ENCODE peak calls at places on chromosomes 13 and 19, in six cellular contexts. T, I, V, Q, O and M are unnamed samples.

GRCh38 chr13:23996456-23996855 is 99.2 kb upstream of the C1QTNF9B start:
- DNase-seq in T (no peak), I (no peak), V (no peak), Q (no peak), O (no peak), M (no peak)

GRCh38 chr13:33739254-33739653 is 78.7 kb upstream of the RFC3 start:
- DNase-seq in T (no peak), I (no peak), V (no peak), Q (no peak), O (no peak), M (no peak)

GRCh38 chr13:42991892-42992584 is at the start of gene EPSTI1:
- DNase-seq in T (peak; percentile 39), I (no peak), V (no peak), Q (peak; percentile 75), O (peak; percentile 53), M (peak; percentile 81)

GRCh38 chr19:32543107-32543900 is 37.7 kb upstream of the PDCD5 start:
- DNase-seq in T (no peak), I (no peak), V (no peak), Q (no peak), O (no peak), M (peak; percentile 68)

GRCh38 chr19:17541184-17541759 is 14.2 kb upstream of the COLGALT1 start:
- DNase-seq in T (no peak), I (no peak), V (no peak), Q (no peak), O (no peak), M (no peak)

GRCh38 chr19:39342647-39343305 is 555 bp downstream of the SAMD4B start:
- DNase-seq in T (no peak), I (no peak), V (no peak), Q (no peak), O (peak; percentile 27), M (no peak)

GRCh38 chr19:6220385-6221191 is 59.2 kb downstream of the MLLT1 start:
- DNase-seq in T (no peak), I (no peak), V (no peak), Q (no peak), O (peak; percentile 31), M (no peak)

GRCh38 chr13:48532473-48533206 is at the start of gene RCBTB2:
- DNase-seq in T (peak; percentile 99), I (peak; percentile 81), V (peak; percentile 84), Q (peak; percentile 98), O (peak; percentile 99), M (peak; percentile 91)

GRCh38 chr19:55460670-55461258 is 678 bp downstream of the ISOC2 start:
- DNase-seq in T (peak; percentile 87), I (no peak), V (no peak), Q (no peak), O (peak; percentile 80), M (peak; percentile 78)

GRCh38 chr13:21825186-21825585 is 154.3 kb downstream of the FGF9 start:
- DNase-seq in T (no peak), I (no peak), V (no peak), Q (no peak), O (no peak), M (no peak)

GRCh38 chr13:19810996-19811881 is 28.5 kb upstream of the PSPC1 start:
- DNase-seq in T (no peak), I (no peak), V (no peak), Q (no peak), O (no peak), M (no peak)

GRCh38 chr19:6480843-6481415 is 658 bp downstream of the DENND1C start:
- DNase-seq in T (no peak), I (no peak), V (no peak), Q (no peak), O (no peak), M (no peak)

GRCh38 chr13:41411536-41411935 is 45.8 kb upstream of the RGCC start:
- DNase-seq in T (no peak), I (no peak), V (no peak), Q (peak; percentile 23), O (no peak), M (no peak)

GRCh38 chr19:4976412-4977298 is 7.7 kb downstream of the KDM4B start:
- DNase-seq in T (no peak), I (peak; percentile 82), V (peak; percentile 38), Q (no peak), O (peak; percentile 55), M (peak; percentile 66)

GRCh38 chr19:1648156-1648925 is 4.1 kb downstream of the TCF3 start:
- DNase-seq in T (no peak), I (no peak), V (no peak), Q (no peak), O (no peak), M (no peak)

GRCh38 chr19:44142014-44142523 is 715 bp downstream of the ZNF234 start:
- DNase-seq in T (no peak), I (no peak), V (no peak), Q (no peak), O (peak; percentile 12), M (no peak)

DNA sequence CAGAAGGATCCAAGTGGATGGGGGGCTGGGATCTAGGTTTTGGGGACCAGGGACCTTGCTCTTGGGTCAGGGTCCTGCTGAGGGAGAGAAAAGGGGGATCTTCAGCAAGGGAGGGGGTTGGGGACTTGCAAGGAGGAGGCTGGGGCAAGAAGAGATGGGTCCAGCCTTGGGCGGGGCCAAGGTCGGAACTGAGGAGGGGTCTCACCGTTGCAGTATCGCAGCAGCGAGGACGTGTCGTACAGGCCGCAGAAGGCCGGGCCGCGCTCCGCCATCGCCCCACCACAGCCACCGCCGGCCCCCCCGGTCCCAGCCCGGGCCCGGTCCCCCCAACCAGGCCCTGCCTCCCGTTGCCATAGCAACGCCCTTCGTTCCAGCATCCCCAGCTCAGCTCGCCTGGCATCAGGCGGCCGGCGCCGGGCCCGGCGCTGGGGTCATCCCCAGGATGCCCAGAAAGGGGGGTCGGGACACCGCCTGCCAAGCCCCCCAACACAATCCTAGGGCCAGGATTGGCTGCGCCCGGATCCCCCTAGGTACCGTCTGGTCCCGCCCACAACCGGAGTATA is 6.0 kb upstream of the EML2 start:
- DNase-seq in T (no peak), I (no peak), V (no peak), Q (no peak), O (peak; percentile 24), M (no peak)
- H3K27ac ChIP-seq in T (no peak overlapping the region), I (no peak overlapping the region), V (no peak overlapping the region), Q (no peak overlapping the region), O (no peak overlapping the region), M (no peak overlapping the region)

DNA sequence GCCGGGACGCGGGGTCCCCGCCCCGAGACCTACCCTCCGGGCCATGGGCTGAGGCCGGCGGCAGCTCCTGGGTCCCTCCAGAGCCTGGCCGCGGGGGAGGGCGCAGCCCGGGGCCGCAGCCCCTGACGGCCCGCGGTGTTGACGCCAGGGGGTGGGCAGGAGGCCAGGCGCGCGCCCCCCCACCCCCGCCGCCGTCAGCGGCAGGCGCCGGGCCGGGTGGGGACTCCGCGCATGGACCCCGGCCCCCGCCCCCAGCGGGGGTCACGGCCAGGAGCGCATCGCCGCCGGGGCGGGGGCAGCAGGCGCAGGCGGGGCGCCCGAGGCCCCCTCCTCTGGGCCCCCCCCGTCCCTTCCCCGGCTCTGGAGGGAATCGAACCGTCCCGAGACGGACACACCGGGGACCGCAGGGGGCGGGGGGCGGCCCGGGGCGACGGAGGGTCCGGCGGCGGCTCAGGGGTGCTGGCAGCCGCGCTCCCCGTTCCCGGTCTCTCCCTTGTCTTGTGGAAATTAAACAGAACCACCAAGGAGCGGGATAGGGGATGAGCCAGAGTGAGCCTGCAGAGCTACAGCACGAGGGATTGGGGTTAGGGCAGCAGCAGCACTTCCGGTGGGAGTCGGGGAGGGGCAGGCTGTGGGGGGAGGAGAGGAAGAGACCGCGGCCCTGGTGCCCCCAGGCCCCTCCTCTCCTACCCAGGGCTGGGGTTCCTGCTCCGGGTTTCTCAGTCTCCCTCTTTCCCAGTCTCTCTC is at the start of gene MEIS3:
- DNase-seq in T (no peak), I (no peak), V (no peak), Q (no peak), O (no peak), M (no peak)
- H3K4me1 ChIP-seq in T (no peaks in the 10 kb centered on the region), I (no peaks in the 10 kb centered on the region), V (peaks cover 7% of the 10 kb centered on the region), Q (peaks cover 36% of the 10 kb centered on the region), O (no peaks in the 10 kb centered on the region), M (peaks cover 13% of the 10 kb centered on the region)

DNA sequence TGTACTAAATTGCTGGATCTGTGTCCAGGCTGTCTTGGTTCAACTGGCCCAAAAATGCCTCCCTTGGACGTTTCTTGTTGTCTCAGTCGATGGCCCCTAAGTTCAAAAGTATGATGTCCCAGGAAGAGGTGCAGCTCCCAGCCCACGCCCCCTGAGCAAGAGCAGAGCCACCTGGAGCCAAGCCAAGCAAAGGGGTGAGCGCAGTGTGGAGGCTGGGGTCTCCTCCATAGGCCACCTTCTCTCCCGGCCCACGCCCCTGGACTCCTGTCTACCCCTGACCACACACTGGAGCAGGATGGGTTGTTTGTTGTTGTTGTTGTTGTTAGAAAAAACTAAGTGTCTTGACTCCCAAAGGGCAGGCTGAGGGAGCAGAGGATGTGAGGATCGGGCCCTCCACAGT is 26.0 kb upstream of the NPAS1 start:
- DNase-seq in T (no peak), I (no peak), V (no peak), Q (no peak), O (no peak), M (no peak)
- H3K27ac ChIP-seq in T (peak overlapping the region; percentile 14), I (no peak overlapping the region), V (no peak overlapping the region), Q (no peak overlapping the region), O (no peak overlapping the region), M (no peak overlapping the region)

GRCh38 chr19:13835791-13836723 is 40.8 kb downstream of the ZSWIM4 start:
- DNase-seq in T (no peak), I (no peak), V (no peak), Q (no peak), O (no peak), M (no peak)

GRCh38 chr19:13834308-13834790 is 39.1 kb downstream of the ZSWIM4 start:
- DNase-seq in T (no peak), I (peak; percentile 63), V (no peak), Q (no peak), O (no peak), M (peak; percentile 41)

GRCh38 chr19:13831560-13832056 is 36.4 kb downstream of the ZSWIM4 start:
- DNase-seq in T (no peak), I (no peak), V (no peak), Q (no peak), O (no peak), M (no peak)

GRCh38 chr19:13832096-13832495 is 36.9 kb downstream of the ZSWIM4 start:
- DNase-seq in T (no peak), I (no peak), V (no peak), Q (no peak), O (no peak), M (no peak)

DNA sequence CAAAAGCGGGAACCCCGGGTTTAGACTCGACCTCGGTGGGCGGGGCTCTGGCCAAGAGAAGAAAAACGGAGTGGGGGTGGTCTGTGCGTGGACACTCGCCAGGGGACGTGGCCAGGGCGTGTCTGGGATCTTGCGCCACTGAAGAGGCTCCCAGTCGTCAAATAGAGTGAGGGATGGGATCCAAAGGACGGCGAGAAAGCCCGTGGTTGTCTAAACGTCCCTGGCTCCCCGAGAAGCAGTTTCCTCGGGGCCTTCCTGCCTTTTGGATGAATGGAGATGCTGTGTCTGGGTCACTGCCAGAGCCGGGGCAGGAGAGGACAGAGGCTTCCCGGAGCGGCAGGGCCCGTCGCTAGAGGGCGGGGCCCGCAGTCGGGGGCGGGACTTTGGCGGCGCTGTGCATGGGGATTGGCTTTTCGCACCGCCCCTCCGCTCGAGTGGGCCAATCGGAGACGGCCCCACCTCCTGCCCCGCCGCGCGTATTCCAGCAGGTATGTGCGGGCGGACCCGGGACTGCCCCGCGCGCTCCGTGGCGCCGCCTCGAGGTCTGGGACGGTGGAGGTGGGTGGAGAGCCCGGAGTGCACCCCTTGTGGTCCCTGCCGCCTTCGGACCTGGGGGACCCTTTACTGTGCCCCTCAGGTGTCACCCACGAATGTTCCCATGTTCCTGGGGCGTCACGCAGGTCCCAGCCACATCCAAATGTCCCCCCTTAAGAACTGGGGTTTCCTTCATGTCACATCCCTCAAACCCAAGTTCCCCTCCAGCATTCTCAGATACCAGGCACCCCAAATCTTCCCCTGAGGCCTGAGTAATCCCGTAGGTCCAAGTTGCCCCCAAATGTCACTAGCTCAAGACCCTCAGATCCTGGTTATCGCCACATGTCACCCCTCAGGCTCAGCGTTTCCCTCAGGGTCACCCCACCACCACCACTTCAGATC is 38.4 kb downstream of the ZSWIM4 start:
- DNase-seq in T (peak; percentile 98), I (peak; percentile 61), V (peak; percentile 60), Q (peak; percentile 93), O (peak; percentile 95), M (peak; percentile 91)
- H3K4me1 ChIP-seq in T (no peaks in the 10 kb centered on the region), I (peaks cover 6% of the 10 kb centered on the region), V (peaks cover 43% of the 10 kb centered on the region), Q (peaks cover 45% of the 10 kb centered on the region), O (peaks cover 36% of the 10 kb centered on the region), M (peaks cover 53% of the 10 kb centered on the region)